ENCODE peak calls at places on chromosomes 11 and 22, in eight cellular contexts. M is endothelial cell; Z is ovary; E is CD4-positive, alpha-beta T cell; G is A549; T is endodermal cell; S is neural progenitor cell; V is SK-N-SH. P is an unnamed sample.
A peak's percentile ranks its signal among the peaks of the same experiment; 100 is the strongest.

GRCh38 chr11:36075053-36075452 is 131.2 kb downstream of the LDLRAD3 start:
- DNase-seq in M (no peak), Z (no peak), E (no peak), G (no peak), T (no peak), S (no peak), V (no peak), P (no peak)

GRCh38 chr22:49617866-49618688 is 209.6 kb downstream of the BRD1 start:
- DNase-seq in M (no peak), Z (no peak), E (no peak), G (no peak), T (no peak), S (no peak), V (no peak), P (no peak)

GRCh38 chr11:110973401-110973980 is 261.3 kb upstream of the ARHGAP20 start:
- DNase-seq in M (no peak), Z (no peak), E (no peak), G (no peak), T (no peak), S (no peak), V (no peak), P (no peak)

GRCh38 chr11:124174001-124174400 is 9.1 kb upstream of the OR10D3 start:
- DNase-seq in M (peak; percentile 22), Z (no peak), E (no peak), G (peak; percentile 3), T (peak; percentile 71), S (peak; percentile 90), V (no peak), P (no peak)

GRCh38 chr11:62854825-62855570 is 15.6 kb upstream of the WDR74 start:
- DNase-seq in M (no peak), Z (no peak), E (no peak), G (no peak), T (no peak), S (no peak), V (no peak), P (no peak)

GRCh38 chr22:45200862-45201511 is 37.3 kb downstream of the NUP50 start:
- DNase-seq in M (no peak), Z (peak; percentile 9), E (no peak), G (no peak), T (peak; percentile 78), S (no peak), V (peak; percentile 27), P (no peak)

GRCh38 chr11:44766972-44767278 is 40.2 kb downstream of the TSPAN18 start:
- DNase-seq in M (no peak), Z (peak; percentile 14), E (no peak), G (no peak), T (no peak), S (no peak), V (no peak), P (no peak)

GRCh38 chr11:25065711-25066110 is 568.9 kb downstream of the LUZP2 start:
- DNase-seq in M (no peak), Z (no peak), E (no peak), G (no peak), T (no peak), S (no peak), V (no peak), P (no peak)

GRCh38 chr22:46073683-46074504 is 76.4 kb upstream of the PPARA start:
- DNase-seq in M (no peak), Z (no peak), E (no peak), G (no peak), T (no peak), S (no peak), V (no peak), P (no peak)

GRCh38 chr11:130369141-130369691 is 54.5 kb upstream of the ZBTB44 start:
- DNase-seq in M (no peak), Z (no peak), E (no peak), G (no peak), T (no peak), S (no peak), V (no peak), P (no peak)

GRCh38 chr11:57432714-57433163 is 5.8 kb upstream of the SLC43A3 start:
- DNase-seq in M (no peak), Z (no peak), E (no peak), G (no peak), T (no peak), S (no peak), V (no peak), P (no peak)

GRCh38 chr11:11416502-11416901 is 63.5 kb upstream of the CSNK2A3 start:
- DNase-seq in M (no peak), Z (no peak), E (no peak), G (no peak), T (no peak), S (no peak), V (no peak), P (no peak)

GRCh38 chr11:117144477-117145392 is 648 bp downstream of the PAFAH1B2 start:
- DNase-seq in M (peak; percentile 50), Z (peak; percentile 66), E (peak; percentile 9), G (peak; percentile 38), T (peak; percentile 78), S (peak; percentile 78), V (peak; percentile 90), P (no peak)

GRCh38 chr11:34044664-34045485 is 6.7 kb upstream of the CAPRIN1 start:
- DNase-seq in M (no peak), Z (no peak), E (no peak), G (peak; percentile 51), T (peak; percentile 68), S (peak; percentile 53), V (no peak), P (no peak)

GRCh38 chr11:76836613-76837291 is 24.0 kb upstream of the ACER3 start:
- DNase-seq in M (no peak), Z (no peak), E (no peak), G (no peak), T (no peak), S (no peak), V (no peak), P (no peak)
- TF ChIP-seq CTCF in M (no peak), Z (no peak), E (no peak), G (no peak), T (peak; percentile 52), S (no peak), V (no peak), P (no peak)

GRCh38 chr22:28021998-28022660 is 103.1 kb upstream of the PITPNB start:
- DNase-seq in M (no peak), Z (no peak), E (no peak), G (no peak), T (no peak), S (no peak), V (no peak), P (no peak)

GRCh38 chr22:28024422-28024888 is 105.4 kb upstream of the PITPNB start:
- DNase-seq in M (no peak), Z (no peak), E (no peak), G (no peak), T (no peak), S (no peak), V (peak; percentile 10), P (no peak)

GRCh38 chr22:28023774-28024173 is 104.7 kb upstream of the PITPNB start:
- DNase-seq in M (no peak), Z (no peak), E (no peak), G (no peak), T (no peak), S (no peak), V (no peak), P (no peak)

GRCh38 chr22:28021116-28021997 is 102.3 kb upstream of the PITPNB start:
- DNase-seq in M (no peak), Z (no peak), E (no peak), G (no peak), T (no peak), S (no peak), V (no peak), P (no peak)

DNA sequence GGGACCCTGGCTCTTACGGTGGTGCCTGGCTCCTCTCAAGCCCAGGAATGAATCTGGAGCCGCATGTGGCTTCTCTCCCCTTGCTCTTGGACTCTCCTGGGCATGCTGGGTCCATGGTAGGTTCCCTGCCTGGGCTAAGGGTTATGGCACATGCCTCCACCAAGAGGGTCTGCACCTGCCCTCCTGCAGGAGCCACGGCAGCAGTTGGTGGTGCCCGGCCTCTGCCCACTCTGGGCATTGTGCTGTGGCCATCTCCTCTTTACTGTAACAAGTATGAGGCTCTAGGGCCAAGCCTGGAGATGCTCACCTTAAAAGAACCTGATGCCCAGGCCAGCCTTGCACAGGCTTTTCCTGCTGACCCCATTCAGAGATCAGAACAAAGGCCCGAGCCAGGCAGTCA is 104.0 kb upstream of the PITPNB start:
- DNase-seq in M (no peak), Z (no peak), E (no peak), G (no peak), T (no peak), S (no peak), V (no peak), P (no peak)
- TF ChIP-seq CTCF in M (no peak), Z (no peak), E (no peak), G (no peak), T (no peak), S (no peak), V (no peak), P (no peak)

GRCh38 chr22:47434336-47435203 is 672.1 kb downstream of the TBC1D22A start:
- DNase-seq in M (no peak), Z (no peak), E (no peak), G (no peak), T (no peak), S (no peak), V (no peak), P (no peak)
- TF ChIP-seq CTCF in M (no peak), Z (no peak), E (no peak), G (no peak), T (no peak), S (no peak), V (no peak), P (no peak)

GRCh38 chr11:73363147-73363546 is 13.1 kb upstream of the RELT start:
- DNase-seq in M (no peak), Z (no peak), E (no peak), G (no peak), T (no peak), S (no peak), V (no peak), P (no peak)

GRCh38 chr11:73361953-73362776 is 14.0 kb upstream of the RELT start:
- DNase-seq in M (peak; percentile 65), Z (no peak), E (no peak), G (no peak), T (peak; percentile 98), S (peak; percentile 90), V (peak; percentile 57), P (no peak)

GRCh38 chr11:73359930-73360742 is 16.1 kb upstream of the RELT start:
- DNase-seq in M (peak; percentile 73), Z (no peak), E (no peak), G (peak; percentile 75), T (peak; percentile 91), S (peak; percentile 62), V (peak; percentile 78), P (no peak)

GRCh38 chr11:73359341-73359740 is 16.9 kb upstream of the RELT start:
- DNase-seq in M (no peak), Z (no peak), E (no peak), G (no peak), T (no peak), S (no peak), V (no peak), P (no peak)

DNA sequence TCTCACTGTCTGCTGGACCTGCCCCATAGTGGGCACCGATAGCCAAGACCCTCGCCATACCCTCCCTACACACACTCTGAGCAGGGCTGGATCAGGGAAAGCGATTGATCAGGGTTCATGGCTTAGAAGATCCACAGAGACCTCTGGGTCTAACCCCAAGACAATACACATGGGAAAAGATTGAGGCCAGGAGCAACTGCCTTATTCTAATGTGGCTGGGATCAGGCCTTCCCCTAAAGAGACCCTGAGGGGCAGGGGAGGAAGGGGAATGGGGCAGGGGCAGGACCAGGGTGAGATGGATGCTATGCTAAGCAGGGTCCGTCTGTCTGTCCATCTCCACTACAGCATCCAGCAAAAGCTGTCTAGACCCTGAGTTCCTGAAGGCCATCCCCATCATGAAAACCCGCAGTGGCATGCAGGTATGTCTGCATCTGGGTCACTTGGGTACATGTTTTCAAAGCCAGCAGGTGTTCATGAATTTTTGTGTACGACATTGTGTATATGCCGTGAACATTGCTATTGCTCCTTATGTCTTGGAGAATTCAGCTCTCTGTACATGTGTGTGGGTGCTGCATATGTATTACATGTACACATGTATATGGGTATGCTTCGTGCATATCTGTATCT is 15.3 kb upstream of the RELT start:
- DNase-seq in M (no peak), Z (no peak), E (no peak), G (no peak), T (no peak), S (no peak), V (no peak), P (no peak)
- TF ChIP-seq CTCF in M (peak; percentile 22), Z (no peak), E (no peak), G (no peak), T (peak; percentile 12), S (no peak), V (no peak), P (no peak)